ENCODE peak calls at places on chromosomes 12 and 14, in nine cellular contexts. H, A, I, C, X, G, J, Y and L are unnamed samples.

GRCh38 chr14:93972618-93973205 is 3.7 kb downstream of the ASB2 start:
- DNase-seq in H (no peak), A (no peak), I (no peak), C (no peak), X (no peak), G (no peak), J (no peak), Y (no peak), L (peak; percentile 18)

GRCh38 chr14:68409355-68409754 is 383.5 kb downstream of the ZFP36L1 start:
- DNase-seq in H (no peak), A (no peak), I (no peak), C (no peak), X (no peak), G (no peak), J (peak; percentile 54), Y (no peak), L (no peak)

GRCh38 chr14:67426983-67427601 is 15.1 kb upstream of the PLEK2 start:
- DNase-seq in H (peak; percentile 75), A (peak; percentile 88), I (no peak), C (peak; percentile 82), X (peak; percentile 88), G (no peak), J (peak; percentile 80), Y (peak; percentile 85), L (peak; percentile 73)

GRCh38 chr12:44774815-44775411 is 101.2 kb downstream of the NELL2 start:
- DNase-seq in H (peak; percentile 43), A (peak; percentile 60), I (no peak), C (peak; percentile 42), X (peak; percentile 37), G (peak; percentile 49), J (peak; percentile 18), Y (peak; percentile 17), L (no peak)

GRCh38 chr12:64232201-64232600 is 10.1 kb upstream of the KICS2 start:
- DNase-seq in H (no peak), A (no peak), I (no peak), C (no peak), X (no peak), G (no peak), J (no peak), Y (no peak), L (no peak)

GRCh38 chr12:39145175-39145999 is 240.0 kb upstream of the CPNE8 start:
- DNase-seq in H (no peak), A (peak; percentile 78), I (no peak), C (peak; percentile 30), X (peak; percentile 76), G (peak; percentile 78), J (peak; percentile 26), Y (no peak), L (peak; percentile 61)

GRCh38 chr12:110913119-110914056 is 7.0 kb downstream of the MYL2 start:
- DNase-seq in H (no peak), A (no peak), I (no peak), C (no peak), X (no peak), G (no peak), J (no peak), Y (no peak), L (no peak)

GRCh38 chr14:20624495-20625070 is 16.9 kb downstream of the OR6S1 start:
- DNase-seq in H (peak; percentile 29), A (peak; percentile 58), I (peak; percentile 87), C (peak; percentile 75), X (peak; percentile 89), G (peak; percentile 87), J (peak; percentile 83), Y (no peak), L (peak; percentile 88)

GRCh38 chr12:56808954-56809353 is 45.8 kb downstream of the HSD17B6 start:
- DNase-seq in H (no peak), A (no peak), I (peak; percentile 67), C (no peak), X (peak; percentile 42), G (no peak), J (peak; percentile 9), Y (no peak), L (no peak)

GRCh38 chr12:91432079-91432478 is 249.5 kb upstream of the DCN start:
- DNase-seq in H (no peak), A (no peak), I (no peak), C (no peak), X (peak; percentile 6), G (no peak), J (peak; percentile 4), Y (no peak), L (no peak)

GRCh38 chr12:95624544-95624943 is 73.3 kb upstream of the USP44 start:
- DNase-seq in H (no peak), A (no peak), I (no peak), C (peak; percentile 36), X (peak; percentile 67), G (no peak), J (no peak), Y (no peak), L (no peak)

GRCh38 chr14:30988509-30988908 is 36.9 kb upstream of the AP4S1 start:
- DNase-seq in H (no peak), A (no peak), I (no peak), C (no peak), X (no peak), G (no peak), J (peak; percentile 20), Y (no peak), L (no peak)

GRCh38 chr14:72894623-72895378 is 900 bp upstream of the DPF3 start:
- DNase-seq in H (no peak), A (peak; percentile 47), I (no peak), C (no peak), X (peak; percentile 45), G (no peak), J (no peak), Y (no peak), L (no peak)

GRCh38 chr12:100959481-100959880 is 164.9 kb downstream of the ANO4 start:
- DNase-seq in H (no peak), A (no peak), I (no peak), C (no peak), X (peak; percentile 57), G (no peak), J (peak; percentile 78), Y (no peak), L (no peak)

GRCh38 chr12:132282950-132283771 is 46.2 kb downstream of the GALNT9 start:
- DNase-seq in H (no peak), A (peak; percentile 59), I (no peak), C (no peak), X (peak; percentile 32), G (peak; percentile 72), J (no peak), Y (no peak), L (peak; percentile 40)

GRCh38 chr14:54579606-54580005 is 12.7 kb downstream of the SAMD4A start:
- DNase-seq in H (no peak), A (no peak), I (no peak), C (no peak), X (no peak), G (no peak), J (no peak), Y (no peak), L (no peak)

GRCh38 chr12:27966870-27967269 is 5.7 kb downstream of the PTHLH start:
- DNase-seq in H (no peak), A (peak; percentile 28), I (no peak), C (no peak), X (peak; percentile 93), G (no peak), J (peak; percentile 98), Y (no peak), L (no peak)

GRCh38 chr14:22415633-22415959 is 173.4 kb downstream of the DAD1 start:
- DNase-seq in H (no peak), A (no peak), I (no peak), C (no peak), X (no peak), G (no peak), J (no peak), Y (no peak), L (no peak)